ENCODE peak calls at places on chromosomes 5 and 9, in eight cellular contexts. M is upper lobe of right lung; P is A673; J is A549; I is RWPE1; W is IMR-90; L is cardiac muscle cell; A is naive thymus-derived CD4-positive, alpha-beta T cell. K is an unnamed sample.

GRCh38 chr5:135112008-135112670 is 78.1 kb upstream of the PITX1 start:
- DNase-seq in M (peak; percentile 4), P (peak; percentile 59), J (no peak), I (peak; percentile 44), W (no peak), L (no peak), A (no peak), K (no peak)

GRCh38 chr5:43065384-43066230 is 25.5 kb upstream of the ANXA2R start:
- DNase-seq in M (peak; percentile 86), P (peak; percentile 75), J (no peak), I (peak; percentile 20), W (peak; percentile 50), L (peak; percentile 28), A (no peak), K (peak; percentile 74)

GRCh38 chr5:62371409-62371808 is 32.3 kb downstream of the DIMT1 start:
- DNase-seq in M (no peak), P (no peak), J (no peak), I (no peak), W (peak; percentile 2), L (no peak), A (no peak), K (no peak)

GRCh38 chr9:68454579-68455334 is 85.9 kb downstream of the TMEM252 start:
- DNase-seq in M (no peak), P (no peak), J (no peak), I (no peak), W (no peak), L (no peak), A (no peak), K (no peak)

GRCh38 chr5:35853652-35854051 is 3.0 kb upstream of the IL7R start:
- DNase-seq in M (no peak), P (no peak), J (no peak), I (no peak), W (no peak), L (no peak), A (peak; percentile 32), K (peak; percentile 82)

GRCh38 chr5:107184066-107184465 is 486.7 kb downstream of the EFNA5 start:
- DNase-seq in M (no peak), P (no peak), J (no peak), I (no peak), W (no peak), L (no peak), A (no peak), K (no peak)

GRCh38 chr5:135705230-135705631 is 126.4 kb upstream of the CXCL14 start:
- DNase-seq in M (no peak), P (no peak), J (no peak), I (peak; percentile 81), W (peak; percentile 2), L (peak; percentile 10), A (no peak), K (no peak)

GRCh38 chr5:151239237-151239861 is 13.6 kb upstream of the GM2A start:
- DNase-seq in M (peak; percentile 88), P (peak; percentile 64), J (peak; percentile 67), I (peak; percentile 82), W (peak; percentile 63), L (peak; percentile 85), A (no peak), K (no peak)

GRCh38 chr9:626591-626990 is 214.9 kb upstream of the DMRT1 start:
- DNase-seq in M (no peak), P (no peak), J (no peak), I (no peak), W (no peak), L (no peak), A (no peak), K (no peak)

GRCh38 chr5:38265546-38266179 is 7.3 kb downstream of the EGFLAM start:
- DNase-seq in M (no peak), P (peak; percentile 77), J (peak; percentile 51), I (peak; percentile 53), W (peak; percentile 40), L (peak; percentile 88), A (no peak), K (peak; percentile 3)

GRCh38 chr5:40410939-40411635 is 268.6 kb upstream of the PTGER4 start:
- DNase-seq in M (no peak), P (peak; percentile 48), J (no peak), I (peak; percentile 81), W (peak; percentile 60), L (no peak), A (no peak), K (no peak)

DNA sequence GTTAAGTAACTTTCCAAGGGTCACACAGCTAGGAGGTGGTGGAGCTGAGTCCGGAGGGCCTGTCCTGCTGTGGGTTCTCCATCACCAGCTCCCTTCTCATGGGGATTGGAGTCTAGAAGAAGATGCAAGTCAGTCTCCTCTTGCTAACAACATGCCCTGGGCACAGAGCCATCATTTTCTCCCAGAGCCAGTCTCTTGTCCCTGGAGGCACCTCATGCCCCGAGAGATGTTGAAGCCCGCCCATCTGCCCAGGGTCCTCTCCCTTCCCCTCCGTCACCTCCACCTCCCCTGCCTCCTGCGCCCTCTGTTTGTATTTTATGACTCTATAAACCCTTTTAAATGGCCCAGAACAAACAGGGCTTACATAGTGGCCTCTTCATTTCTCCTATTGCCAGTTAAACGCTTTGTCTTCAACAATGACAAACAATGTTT is 55.6 kb downstream of the ASS1 start:
- DNase-seq in M (no peak), P (no peak), J (no peak), I (no peak), W (no peak), L (no peak), A (no peak), K (no peak)
- H3K27ac ChIP-seq in M (no peak overlapping the region), P (no peak overlapping the region), J (peak overlapping the region; percentile 8), I (peak overlapping the region; percentile 33), W (no peak overlapping the region), L (no peak overlapping the region), A (no peak overlapping the region), K (no peak overlapping the region)

GRCh38 chr9:131704988-131705387 is 34.9 kb downstream of the RAPGEF1 start:
- DNase-seq in M (no peak), P (no peak), J (no peak), I (no peak), W (no peak), L (no peak), A (no peak), K (no peak)

GRCh38 chr9:131708613-131709002 is 31.3 kb downstream of the RAPGEF1 start:
- DNase-seq in M (no peak), P (no peak), J (no peak), I (no peak), W (no peak), L (no peak), A (no peak), K (no peak)

GRCh38 chr9:131707050-131707449 is 32.8 kb downstream of the RAPGEF1 start:
- DNase-seq in M (no peak), P (no peak), J (no peak), I (no peak), W (no peak), L (no peak), A (no peak), K (no peak)

GRCh38 chr9:131707677-131708612 is 31.9 kb downstream of the RAPGEF1 start:
- DNase-seq in M (peak; percentile 72), P (peak; percentile 59), J (peak; percentile 51), I (peak; percentile 80), W (peak; percentile 81), L (peak; percentile 41), A (no peak), K (peak; percentile 14)

DNA sequence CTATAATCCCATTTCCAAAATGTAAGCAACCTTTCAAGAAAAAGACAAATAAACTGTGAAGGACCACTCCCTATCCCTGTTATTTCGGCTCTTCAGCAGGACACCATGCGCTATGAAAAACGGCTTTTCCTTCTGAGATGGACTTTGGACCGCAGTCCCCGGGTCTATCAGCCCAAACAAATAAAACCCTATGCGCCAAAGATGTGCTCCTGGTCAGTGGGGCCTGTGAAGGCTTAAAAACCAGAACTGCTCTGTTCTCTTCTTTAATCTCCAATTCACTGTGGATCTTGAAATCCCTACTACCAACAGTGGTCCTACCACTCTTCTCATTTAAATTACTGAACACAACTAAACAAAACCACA is 33.3 kb downstream of the RAPGEF1 start:
- DNase-seq in M (no peak), P (no peak), J (no peak), I (no peak), W (no peak), L (no peak), A (no peak), K (no peak)
- H3K27ac ChIP-seq in M (peak overlapping the region; percentile 65), P (no peak overlapping the region), J (peak overlapping the region; percentile 84), I (peak overlapping the region; percentile 3), W (no peak overlapping the region), L (no peak overlapping the region), A (no peak overlapping the region), K (no peak overlapping the region)

GRCh38 chr5:168637281-168637680 is 58.1 kb upstream of the PANK3 start:
- DNase-seq in M (no peak), P (no peak), J (no peak), I (no peak), W (no peak), L (no peak), A (no peak), K (no peak)
- H3K27ac ChIP-seq in M (no peak overlapping the region), P (no peak overlapping the region), J (no peak overlapping the region), I (no peak overlapping the region), W (no peak overlapping the region), L (no peak overlapping the region), A (no peak overlapping the region), K (no peak overlapping the region)

GRCh38 chr5:144267961-144268513 is 97.4 kb downstream of the KCTD16 start:
- DNase-seq in M (no peak), P (no peak), J (no peak), I (no peak), W (no peak), L (no peak), A (no peak), K (no peak)
- H3K27ac ChIP-seq in M (no peak overlapping the region), P (no peak overlapping the region), J (no peak overlapping the region), I (no peak overlapping the region), W (no peak overlapping the region), L (no peak overlapping the region), A (no peak overlapping the region), K (no peak overlapping the region)

DNA sequence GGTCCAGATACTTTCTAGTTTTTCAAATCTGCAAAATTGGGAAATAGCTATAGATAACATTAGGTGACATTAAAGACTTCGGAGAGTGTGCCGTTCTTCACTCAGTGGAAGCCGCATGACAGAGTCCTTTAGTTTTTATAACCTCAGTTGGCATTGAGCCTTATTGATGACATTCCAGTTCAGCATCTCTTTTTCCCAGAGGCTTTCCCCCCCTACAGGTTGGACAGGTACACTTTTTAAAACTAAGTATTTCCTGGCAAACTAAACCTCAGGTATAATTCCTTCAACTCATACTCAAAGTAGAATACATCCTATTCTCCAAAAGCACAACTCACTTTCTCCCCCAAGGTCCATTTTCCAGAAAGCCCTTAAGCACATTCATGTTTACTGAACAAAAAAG is 58.7 kb downstream of the SLC46A2 start:
- DNase-seq in M (no peak), P (no peak), J (no peak), I (no peak), W (no peak), L (no peak), A (no peak), K (no peak)
- H3K27ac ChIP-seq in M (peak overlapping the region; percentile 69), P (no peak overlapping the region), J (no peak overlapping the region), I (no peak overlapping the region), W (no peak overlapping the region), L (no peak overlapping the region), A (no peak overlapping the region), K (no peak overlapping the region)